ENCODE peak calls at places on chromosomes 4 and X, in five cellular contexts. One of them, this sample, is unnamed. For H3K27me3, the result is how much of the 10 kb centered on the place peaks cover.

GRCh38 chr4:79959652-79960051 is 113.4 kb downstream of the ANTXR2 start:
- DNase-seq in lung: no peak
- DNase-seq in dorsolateral prefrontal cortex: no peak
- DNase-seq in CD8-positive, alpha-beta memory T cell: no peak
- DNase-seq in astrocyte: no peak
- DNase-seq in this sample: no peak

GRCh38 chrX:54995621-54996020 is 1.6 kb upstream of the PFKFB1 start:
- DNase-seq in lung: no peak
- DNase-seq in dorsolateral prefrontal cortex: no peak
- DNase-seq in astrocyte: no peak
- DNase-seq in CD8-positive, alpha-beta memory T cell: no peak
- DNase-seq in this sample: no peak

GRCh38 chrX:35726176-35726575 is 72.0 kb upstream of the MAGEB16 start:
- DNase-seq in lung: no peak
- DNase-seq in dorsolateral prefrontal cortex: no peak
- DNase-seq in CD8-positive, alpha-beta memory T cell: no peak
- DNase-seq in astrocyte: no peak
- DNase-seq in this sample: no peak

GRCh38 chr4:185839204-185839712 is 27.3 kb upstream of the SORBS2 start:
- DNase-seq in CD8-positive, alpha-beta memory T cell: no peak
- DNase-seq in dorsolateral prefrontal cortex: no peak
- DNase-seq in astrocyte: peak
- DNase-seq in lung: no peak
- DNase-seq in this sample: no peak

GRCh38 chrX:125219852-125220251 is 99.8 kb upstream of the TEX13C start:
- DNase-seq in CD8-positive, alpha-beta memory T cell: no peak
- DNase-seq in lung: no peak
- DNase-seq in astrocyte: no peak
- DNase-seq in dorsolateral prefrontal cortex: no peak
- DNase-seq in this sample: no peak

GRCh38 chrX:12153317-12153716 is 15.0 kb downstream of the FRMPD4 start:
- DNase-seq in CD8-positive, alpha-beta memory T cell: no peak
- DNase-seq in astrocyte: no peak
- DNase-seq in dorsolateral prefrontal cortex: no peak
- DNase-seq in lung: no peak
- DNase-seq in this sample: no peak

GRCh38 chrX:40189018-40189417 is 91.3 kb upstream of the BCOR start:
- DNase-seq in dorsolateral prefrontal cortex: no peak
- DNase-seq in CD8-positive, alpha-beta memory T cell: no peak
- DNase-seq in lung: no peak
- DNase-seq in astrocyte: peak
- DNase-seq in this sample: no peak

GRCh38 chr4:55330241-55330640 is 15.8 kb upstream of the SRD5A3 start:
- DNase-seq in astrocyte: no peak
- DNase-seq in dorsolateral prefrontal cortex: no peak
- DNase-seq in CD8-positive, alpha-beta memory T cell: no peak
- DNase-seq in lung: no peak
- DNase-seq in this sample: no peak

GRCh38 chr4:111812760-111813159 is 332.5 kb upstream of the FAM241A start:
- DNase-seq in CD8-positive, alpha-beta memory T cell: no peak
- DNase-seq in lung: no peak
- DNase-seq in dorsolateral prefrontal cortex: no peak
- DNase-seq in astrocyte: no peak
- DNase-seq in this sample: no peak

GRCh38 chr4:110196206-110196870 is 2.1 kb downstream of the ELOVL6 start:
- DNase-seq in lung: peak
- DNase-seq in dorsolateral prefrontal cortex: peak
- DNase-seq in CD8-positive, alpha-beta memory T cell: peak
- DNase-seq in astrocyte: no peak
- DNase-seq in this sample: peak

GRCh38 chr4:118954246-118954645 is 65.6 kb downstream of the SYNPO2 start:
- DNase-seq in lung: no peak
- DNase-seq in CD8-positive, alpha-beta memory T cell: no peak
- DNase-seq in dorsolateral prefrontal cortex: no peak
- DNase-seq in astrocyte: peak
- DNase-seq in this sample: no peak

GRCh38 chr4:5472166-5472565 is 236.2 kb downstream of the EVC2 start:
- DNase-seq in lung: no peak
- DNase-seq in CD8-positive, alpha-beta memory T cell: no peak
- DNase-seq in astrocyte: no peak
- DNase-seq in dorsolateral prefrontal cortex: no peak
- DNase-seq in this sample: no peak

GRCh38 chr4:72568959-72569718 is at the start of gene ADAMTS3:
- DNase-seq in dorsolateral prefrontal cortex: peak
- DNase-seq in lung: peak
- DNase-seq in CD8-positive, alpha-beta memory T cell: no peak
- DNase-seq in astrocyte: peak
- DNase-seq in this sample: no peak

GRCh38 chr4:73653695-73654106 is 33.5 kb upstream of the RASSF6 start:
- DNase-seq in CD8-positive, alpha-beta memory T cell: no peak
- DNase-seq in astrocyte: peak
- DNase-seq in dorsolateral prefrontal cortex: no peak
- DNase-seq in lung: no peak
- DNase-seq in this sample: no peak

GRCh38 chr4:20313237-20314030 is 61.7 kb downstream of the SLIT2 start:
- DNase-seq in astrocyte: no peak
- DNase-seq in lung: no peak
- DNase-seq in CD8-positive, alpha-beta memory T cell: no peak
- DNase-seq in dorsolateral prefrontal cortex: no peak
- DNase-seq in this sample: no peak

GRCh38 chrX:151821226-151821625 is 86.7 kb downstream of the CNGA2 start:
- DNase-seq in dorsolateral prefrontal cortex: no peak
- DNase-seq in CD8-positive, alpha-beta memory T cell: no peak
- DNase-seq in lung: no peak
- DNase-seq in astrocyte: no peak
- DNase-seq in this sample: no peak

GRCh38 chr4:36230523-36230922 is 13.8 kb downstream of the ARAP2 start:
- DNase-seq in astrocyte: no peak
- DNase-seq in CD8-positive, alpha-beta memory T cell: no peak
- DNase-seq in dorsolateral prefrontal cortex: no peak
- DNase-seq in lung: no peak
- DNase-seq in this sample: no peak

GRCh38 chr4:14096406-14096965 is 469.0 kb upstream of the BOD1L1 start:
- DNase-seq in dorsolateral prefrontal cortex: no peak
- DNase-seq in lung: no peak
- DNase-seq in CD8-positive, alpha-beta memory T cell: no peak
- DNase-seq in astrocyte: peak
- DNase-seq in this sample: no peak

GRCh38 chrX:44621088-44621487 is 78.4 kb upstream of the FUNDC1 start:
- DNase-seq in astrocyte: no peak
- DNase-seq in lung: no peak
- DNase-seq in dorsolateral prefrontal cortex: no peak
- DNase-seq in CD8-positive, alpha-beta memory T cell: no peak
- DNase-seq in this sample: no peak

GRCh38 chr4:78545275-78546246 is 6.0 kb upstream of the ANXA3 start:
- DNase-seq in CD8-positive, alpha-beta memory T cell: no peak
- DNase-seq in dorsolateral prefrontal cortex: no peak
- DNase-seq in astrocyte: peak
- DNase-seq in lung: no peak
- DNase-seq in this sample: no peak

GRCh38 chr4:35730414-35730813 is 513.9 kb downstream of the ARAP2 start:
- DNase-seq in astrocyte: no peak
- DNase-seq in lung: no peak
- DNase-seq in CD8-positive, alpha-beta memory T cell: no peak
- DNase-seq in dorsolateral prefrontal cortex: no peak
- DNase-seq in this sample: no peak

GRCh38 chrX:86696951-86697350 is 548.7 kb downstream of the DACH2 start:
- DNase-seq in CD8-positive, alpha-beta memory T cell: no peak
- DNase-seq in astrocyte: no peak
- DNase-seq in dorsolateral prefrontal cortex: no peak
- DNase-seq in lung: no peak
- DNase-seq in this sample: no peak

GRCh38 chr4:155392486-155393184 is 15.9 kb upstream of the MAP9 start:
- DNase-seq in lung: no peak
- DNase-seq in astrocyte: peak
- DNase-seq in dorsolateral prefrontal cortex: no peak
- DNase-seq in CD8-positive, alpha-beta memory T cell: no peak
- DNase-seq in this sample: no peak

GRCh38 chrX:14753436-14753835 is 119.4 kb downstream of the FANCB start:
- DNase-seq in dorsolateral prefrontal cortex: no peak
- DNase-seq in lung: no peak
- DNase-seq in astrocyte: no peak
- DNase-seq in CD8-positive, alpha-beta memory T cell: no peak
- DNase-seq in this sample: no peak
- H3K27ac ChIP-seq in dorsolateral prefrontal cortex: no peak
- H3K27ac ChIP-seq in lung: no peak
- H3K27ac ChIP-seq in astrocyte: no peak
- H3K27ac ChIP-seq in CD8-positive, alpha-beta memory T cell: no peak
- H3K27ac ChIP-seq in this sample: no peak

DNA sequence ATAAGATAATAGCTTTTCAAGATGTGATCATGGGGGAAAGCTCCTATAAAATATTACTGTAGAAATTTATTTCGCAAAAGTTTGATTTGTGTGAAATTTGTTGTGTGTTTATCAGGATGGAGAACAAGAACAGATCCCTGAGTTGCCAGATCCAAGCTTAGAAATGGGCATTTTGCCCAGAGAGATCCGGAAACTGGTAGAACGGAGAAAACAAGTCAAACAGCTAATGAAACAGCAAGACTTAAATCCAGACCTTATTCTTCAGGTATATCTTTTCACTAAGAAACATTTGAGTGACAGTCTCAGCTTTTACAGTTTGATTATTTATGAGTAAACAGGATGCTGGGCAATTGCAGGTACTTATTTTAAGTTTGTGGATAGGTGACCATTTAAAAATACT is 54.5 kb downstream of the POLA1 start:
- DNase-seq in dorsolateral prefrontal cortex: no peak
- DNase-seq in CD8-positive, alpha-beta memory T cell: no peak
- DNase-seq in astrocyte: no peak
- DNase-seq in lung: no peak
- DNase-seq in this sample: no peak
- H3K27me3 ChIP-seq in dorsolateral prefrontal cortex: under half
- H3K27me3 ChIP-seq in CD8-positive, alpha-beta memory T cell: under half
- H3K27me3 ChIP-seq in astrocyte: under half
- H3K27me3 ChIP-seq in lung: under half
- H3K27me3 ChIP-seq in this sample: under half

GRCh38 chr4:52864816-52865215 is 2.7 kb downstream of the RASL11B start:
- DNase-seq in dorsolateral prefrontal cortex: no peak
- DNase-seq in astrocyte: peak
- DNase-seq in CD8-positive, alpha-beta memory T cell: no peak
- DNase-seq in lung: no peak
- DNase-seq in this sample: no peak

GRCh38 chr4:52862605-52863236 is 604 bp downstream of the RASL11B start:
- DNase-seq in lung: no peak
- DNase-seq in CD8-positive, alpha-beta memory T cell: no peak
- DNase-seq in astrocyte: no peak
- DNase-seq in dorsolateral prefrontal cortex: no peak
- DNase-seq in this sample: no peak

GRCh38 chr4:52863324-52863723 is 1.2 kb downstream of the RASL11B start:
- DNase-seq in dorsolateral prefrontal cortex: no peak
- DNase-seq in CD8-positive, alpha-beta memory T cell: no peak
- DNase-seq in astrocyte: no peak
- DNase-seq in lung: no peak
- DNase-seq in this sample: no peak

GRCh38 chr4:52861879-52862604 is at the start of gene RASL11B:
- DNase-seq in dorsolateral prefrontal cortex: peak
- DNase-seq in lung: peak
- DNase-seq in CD8-positive, alpha-beta memory T cell: peak
- DNase-seq in astrocyte: peak
- DNase-seq in this sample: peak

DNA sequence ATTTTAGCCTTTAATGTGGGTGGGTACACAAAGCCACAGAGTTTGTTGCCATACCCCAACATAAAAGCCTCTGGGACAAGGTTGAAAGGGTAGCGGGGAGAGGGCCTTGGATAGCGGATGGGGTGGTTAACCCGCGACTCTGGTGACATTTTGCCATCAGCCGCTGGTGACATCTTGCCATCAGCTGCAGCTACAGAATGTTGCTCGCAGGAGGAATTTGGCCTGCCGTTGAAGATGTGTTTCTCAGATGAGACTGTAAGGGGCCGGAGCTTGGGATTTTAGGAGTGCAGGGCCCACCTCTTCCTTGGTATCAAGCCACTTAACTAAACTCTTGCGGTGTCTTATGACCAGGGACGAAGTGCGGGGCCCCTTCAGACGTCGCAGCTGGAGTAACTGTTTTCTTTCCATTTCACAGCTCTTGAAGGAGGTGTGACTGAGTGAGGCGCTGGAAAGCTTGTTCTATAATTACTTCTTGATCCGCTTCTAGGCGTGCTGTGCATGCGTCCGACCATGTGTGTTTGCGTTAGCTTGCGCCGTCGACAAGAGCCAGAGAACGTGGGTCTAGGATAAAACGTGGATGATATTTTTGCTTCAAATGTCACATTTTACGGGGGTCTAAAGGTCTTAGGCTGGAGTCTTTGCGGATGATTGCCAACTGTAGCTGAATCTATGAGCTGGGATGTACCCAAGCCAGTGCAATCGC is 795 bp upstream of the RASL11B start:
- DNase-seq in dorsolateral prefrontal cortex: no peak
- DNase-seq in astrocyte: no peak
- DNase-seq in CD8-positive, alpha-beta memory T cell: no peak
- DNase-seq in lung: no peak
- DNase-seq in this sample: no peak
- H3K27ac ChIP-seq in dorsolateral prefrontal cortex: peak
- H3K27ac ChIP-seq in astrocyte: no peak
- H3K27ac ChIP-seq in CD8-positive, alpha-beta memory T cell: no peak
- H3K27ac ChIP-seq in lung: no peak
- H3K27ac ChIP-seq in this sample: no peak

GRCh38 chr4:2337131-2337723 is 75.3 kb upstream of the MXD4 start:
- DNase-seq in dorsolateral prefrontal cortex: no peak
- DNase-seq in lung: peak
- DNase-seq in CD8-positive, alpha-beta memory T cell: no peak
- DNase-seq in astrocyte: no peak
- DNase-seq in this sample: no peak
- H3K27me3 ChIP-seq in dorsolateral prefrontal cortex: under half
- H3K27me3 ChIP-seq in lung: under half
- H3K27me3 ChIP-seq in CD8-positive, alpha-beta memory T cell: under half
- H3K27me3 ChIP-seq in astrocyte: under half
- H3K27me3 ChIP-seq in this sample: under half